ENCODE peak calls at places on chromosomes 2 and 18, in seven cellular contexts. One of them, this sample, is unnamed.

GRCh38 chr2:138275292-138275690 is 226.3 kb upstream of the SPOPL start:
- DNase-seq in neuronal stem cell: no peak
- DNase-seq in activated naive CD4-positive, alpha-beta T cell treated with anti-CD3 and anti-CD28 coated beads for 36 hours: no peak
- DNase-seq in ecto neural progenitor cell: no peak
- DNase-seq in SJSA1: no peak
- DNase-seq in astrocyte of the spinal cord: no peak
- DNase-seq in HT1080: no peak
- DNase-seq in this sample: no peak

GRCh38 chr2:235486729-235487128 is 7.1 kb upstream of the AGAP1 start:
- DNase-seq in neuronal stem cell: no peak
- DNase-seq in activated naive CD4-positive, alpha-beta T cell treated with anti-CD3 and anti-CD28 coated beads for 36 hours: no peak
- DNase-seq in ecto neural progenitor cell: no peak
- DNase-seq in SJSA1: no peak
- DNase-seq in astrocyte of the spinal cord: no peak
- DNase-seq in HT1080: no peak
- DNase-seq in this sample: no peak

GRCh38 chr2:102806250-102806837 is 44.5 kb downstream of the TMEM182 start:
- DNase-seq in neuronal stem cell: peak; percentile 61
- DNase-seq in activated naive CD4-positive, alpha-beta T cell treated with anti-CD3 and anti-CD28 coated beads for 36 hours: peak; percentile 60
- DNase-seq in ecto neural progenitor cell: peak; percentile 80
- DNase-seq in SJSA1: peak; percentile 48
- DNase-seq in astrocyte of the spinal cord: peak; percentile 70
- DNase-seq in HT1080: peak; percentile 74
- DNase-seq in this sample: peak; percentile 60

GRCh38 chr18:51559902-51560287 is 362.4 kb upstream of the MEX3C start:
- DNase-seq in neuronal stem cell: no peak
- DNase-seq in activated naive CD4-positive, alpha-beta T cell treated with anti-CD3 and anti-CD28 coated beads for 36 hours: no peak
- DNase-seq in ecto neural progenitor cell: no peak
- DNase-seq in SJSA1: no peak
- DNase-seq in astrocyte of the spinal cord: no peak
- DNase-seq in HT1080: no peak
- DNase-seq in this sample: no peak

GRCh38 chr18:76566987-76567386 is 71.9 kb upstream of the ZNF516 start:
- DNase-seq in neuronal stem cell: no peak
- DNase-seq in activated naive CD4-positive, alpha-beta T cell treated with anti-CD3 and anti-CD28 coated beads for 36 hours: no peak
- DNase-seq in ecto neural progenitor cell: no peak
- DNase-seq in SJSA1: no peak
- DNase-seq in astrocyte of the spinal cord: no peak
- DNase-seq in HT1080: no peak
- DNase-seq in this sample: no peak

GRCh38 chr2:98084869-98085238 is 2.1 kb upstream of the VWA3B start:
- DNase-seq in neuronal stem cell: no peak
- DNase-seq in activated naive CD4-positive, alpha-beta T cell treated with anti-CD3 and anti-CD28 coated beads for 36 hours: no peak
- DNase-seq in ecto neural progenitor cell: no peak
- DNase-seq in SJSA1: no peak
- DNase-seq in astrocyte of the spinal cord: no peak
- DNase-seq in HT1080: no peak
- DNase-seq in this sample: no peak

GRCh38 chr2:97724946-97725688 is 11.7 kb downstream of the ZAP70 start:
- DNase-seq in neuronal stem cell: no peak
- DNase-seq in activated naive CD4-positive, alpha-beta T cell treated with anti-CD3 and anti-CD28 coated beads for 36 hours: no peak
- DNase-seq in ecto neural progenitor cell: no peak
- DNase-seq in SJSA1: no peak
- DNase-seq in astrocyte of the spinal cord: no peak
- DNase-seq in HT1080: no peak
- DNase-seq in this sample: no peak

GRCh38 chr2:204586444-204587165 is 41.3 kb downstream of the PARD3B start:
- DNase-seq in neuronal stem cell: no peak
- DNase-seq in activated naive CD4-positive, alpha-beta T cell treated with anti-CD3 and anti-CD28 coated beads for 36 hours: no peak
- DNase-seq in ecto neural progenitor cell: no peak
- DNase-seq in SJSA1: no peak
- DNase-seq in astrocyte of the spinal cord: no peak
- DNase-seq in HT1080: no peak
- DNase-seq in this sample: no peak

GRCh38 chr2:240646900-240647502 is 21.7 kb downstream of the GPR35 start:
- DNase-seq in neuronal stem cell: no peak
- DNase-seq in activated naive CD4-positive, alpha-beta T cell treated with anti-CD3 and anti-CD28 coated beads for 36 hours: no peak
- DNase-seq in ecto neural progenitor cell: peak; percentile 37
- DNase-seq in SJSA1: no peak
- DNase-seq in astrocyte of the spinal cord: no peak
- DNase-seq in HT1080: no peak
- DNase-seq in this sample: no peak

GRCh38 chr2:84450288-84451227 is 8.5 kb downstream of the SUCLG1 start:
- DNase-seq in neuronal stem cell: no peak
- DNase-seq in activated naive CD4-positive, alpha-beta T cell treated with anti-CD3 and anti-CD28 coated beads for 36 hours: no peak
- DNase-seq in ecto neural progenitor cell: no peak
- DNase-seq in SJSA1: no peak
- DNase-seq in astrocyte of the spinal cord: no peak
- DNase-seq in HT1080: no peak
- DNase-seq in this sample: no peak

GRCh38 chr2:162926501-162926900 is 87.9 kb upstream of the KCNH7 start:
- DNase-seq in neuronal stem cell: no peak
- DNase-seq in activated naive CD4-positive, alpha-beta T cell treated with anti-CD3 and anti-CD28 coated beads for 36 hours: no peak
- DNase-seq in ecto neural progenitor cell: no peak
- DNase-seq in SJSA1: no peak
- DNase-seq in astrocyte of the spinal cord: peak; percentile 87
- DNase-seq in HT1080: peak; percentile 87
- DNase-seq in this sample: no peak

GRCh38 chr2:101733257-101733993 is 35.9 kb downstream of the MAP4K4 start:
- DNase-seq in neuronal stem cell: no peak
- DNase-seq in activated naive CD4-positive, alpha-beta T cell treated with anti-CD3 and anti-CD28 coated beads for 36 hours: no peak
- DNase-seq in ecto neural progenitor cell: no peak
- DNase-seq in SJSA1: no peak
- DNase-seq in astrocyte of the spinal cord: no peak
- DNase-seq in HT1080: no peak
- DNase-seq in this sample: no peak

GRCh38 chr18:57542801-57543427 is 43.6 kb downstream of the FECH start:
- DNase-seq in neuronal stem cell: no peak
- DNase-seq in activated naive CD4-positive, alpha-beta T cell treated with anti-CD3 and anti-CD28 coated beads for 36 hours: no peak
- DNase-seq in ecto neural progenitor cell: no peak
- DNase-seq in SJSA1: no peak
- DNase-seq in astrocyte of the spinal cord: peak; percentile 33
- DNase-seq in HT1080: no peak
- DNase-seq in this sample: no peak

GRCh38 chr2:73838889-73839539 is 10.3 kb downstream of the STAMBP start:
- DNase-seq in neuronal stem cell: no peak
- DNase-seq in activated naive CD4-positive, alpha-beta T cell treated with anti-CD3 and anti-CD28 coated beads for 36 hours: no peak
- DNase-seq in ecto neural progenitor cell: no peak
- DNase-seq in SJSA1: no peak
- DNase-seq in astrocyte of the spinal cord: peak; percentile 43
- DNase-seq in HT1080: no peak
- DNase-seq in this sample: no peak

GRCh38 chr18:77147418-77147852 is 14.9 kb upstream of the MBP start:
- DNase-seq in neuronal stem cell: no peak
- DNase-seq in activated naive CD4-positive, alpha-beta T cell treated with anti-CD3 and anti-CD28 coated beads for 36 hours: peak; percentile 52
- DNase-seq in ecto neural progenitor cell: no peak
- DNase-seq in SJSA1: no peak
- DNase-seq in astrocyte of the spinal cord: no peak
- DNase-seq in HT1080: peak; percentile 81
- DNase-seq in this sample: no peak

GRCh38 chr2:46041434-46041833 is 255.8 kb upstream of the EPAS1 start:
- DNase-seq in neuronal stem cell: no peak
- DNase-seq in activated naive CD4-positive, alpha-beta T cell treated with anti-CD3 and anti-CD28 coated beads for 36 hours: no peak
- DNase-seq in ecto neural progenitor cell: no peak
- DNase-seq in SJSA1: no peak
- DNase-seq in astrocyte of the spinal cord: no peak
- DNase-seq in HT1080: no peak
- DNase-seq in this sample: no peak

GRCh38 chr2:96869281-96869823 is 528 bp downstream of the SEMA4C start:
- DNase-seq in neuronal stem cell: no peak
- DNase-seq in activated naive CD4-positive, alpha-beta T cell treated with anti-CD3 and anti-CD28 coated beads for 36 hours: peak; percentile 17
- DNase-seq in ecto neural progenitor cell: no peak
- DNase-seq in SJSA1: peak; percentile 65
- DNase-seq in astrocyte of the spinal cord: peak; percentile 80
- DNase-seq in HT1080: no peak
- DNase-seq in this sample: no peak